ENCODE peak calls at places on chromosome 11, in five cellular contexts. O, M, F, H and G are unnamed samples.

GRCh38 chr11:123434262-123434661 is 4.2 kb downstream of the GRAMD1B start:
- DNase-seq in F (no peak), O (no peak), M (peak), H (no peak), G (no peak)

GRCh38 chr11:126393143-126393542 is 37.7 kb downstream of the ST3GAL4 start:
- DNase-seq in F (no peak), O (no peak), M (no peak), H (no peak), G (no peak)

GRCh38 chr11:109865558-109866186 is 227.5 kb upstream of the ZC3H12C start:
- DNase-seq in O (peak), H (peak), M (peak), F (peak), G (no peak)

GRCh38 chr11:18699848-18700261 is 1.3 kb downstream of the TMEM86A start:
- DNase-seq in O (peak), H (no peak), F (no peak), M (no peak), G (peak)

GRCh38 chr11:110972640-110973039 is 260.4 kb upstream of the ARHGAP20 start:
- DNase-seq in M (no peak), F (no peak), H (no peak), O (no peak), G (no peak)

GRCh38 chr11:134866215-134866614 is 454.2 kb upstream of the B3GAT1 start:
- DNase-seq in F (no peak), M (no peak), H (no peak), O (no peak), G (no peak)

GRCh38 chr11:58059011-58059358 is 28.2 kb downstream of the OR6Q1 start:
- DNase-seq in F (no peak), M (no peak), H (no peak), O (no peak), G (no peak)

GRCh38 chr11:25576320-25576719 is 755.6 kb upstream of the ANO3 start:
- DNase-seq in O (no peak), F (no peak), M (no peak), H (no peak), G (no peak)

GRCh38 chr11:91859666-91860065 is 365.0 kb upstream of the FAT3 start:
- DNase-seq in F (no peak), H (no peak), M (no peak), O (no peak), G (no peak)

GRCh38 chr11:123672568-123672967 is 18.1 kb upstream of the SCN3B start:
- DNase-seq in M (no peak), F (no peak), O (no peak), H (no peak), G (no peak)

GRCh38 chr11:133582731-133583130 is 50.4 kb upstream of the OPCML start:
- DNase-seq in M (no peak), H (no peak), F (no peak), O (no peak), G (no peak)

GRCh38 chr11:11152877-11153276 is 200.2 kb downstream of the CSNK2A3 start:
- DNase-seq in H (no peak), F (no peak), O (no peak), M (no peak), G (no peak)

GRCh38 chr11:46339816-46340215 is 7.4 kb upstream of the DGKZ start:
- DNase-seq in H (no peak), O (no peak), M (no peak), F (no peak), G (no peak)

GRCh38 chr11:116420770-116421528 is 351.8 kb downstream of the BUD13 start:
- DNase-seq in H (no peak), O (no peak), F (peak), M (no peak), G (no peak)

GRCh38 chr11:68998390-68998911 is 14.6 kb downstream of the MRGPRF start:
- DNase-seq in F (peak), H (no peak), M (no peak), O (peak), G (peak)

GRCh38 chr11:5596611-5597201 is at the start of gene TRIM6:
- DNase-seq in O (no peak), M (peak), F (no peak), H (no peak), G (peak)

GRCh38 chr11:60455531-60456042 is at the start of gene MS4A1:
- DNase-seq in H (no peak), F (no peak), M (no peak), O (no peak), G (no peak)

GRCh38 chr11:121451178-121451981 is 734 bp upstream of the SORL1 start:
- DNase-seq in H (no peak), O (no peak), M (peak), F (no peak), G (no peak)

GRCh38 chr11:44955019-44955738 is 4.5 kb upstream of the TP53I11 start:
- DNase-seq in O (no peak), M (peak), H (no peak), F (no peak), G (peak)

GRCh38 chr11:1231396-1232327 is 8.8 kb downstream of the MUC5B start:
- DNase-seq in M (no peak), O (no peak), F (no peak), H (no peak), G (peak)

GRCh38 chr11:17609536-17610401 is 62.7 kb downstream of the OTOG start:
- DNase-seq in H (no peak), M (no peak), F (no peak), O (no peak), G (no peak)

GRCh38 chr11:46285594-46286033 is 8.2 kb downstream of the CREB3L1 start:
- DNase-seq in H (no peak), M (no peak), O (no peak), F (no peak), G (no peak)

GRCh38 chr11:62217191-62217748 is 8.8 kb downstream of the SCGB2A1 start:
- DNase-seq in F (peak), O (no peak), H (no peak), M (no peak), G (no peak)

GRCh38 chr11:95739108-95739507 is 50.5 kb downstream of the FAM76B start:
- DNase-seq in H (no peak), O (no peak), F (no peak), M (no peak), G (no peak)

GRCh38 chr11:12224537-12224893 is 114.1 kb downstream of the MICAL2 start:
- DNase-seq in F (no peak), O (peak), M (peak), H (no peak), G (peak)

GRCh38 chr11:87082590-87082989 is 44.9 kb downstream of the TMEM135 start:
- DNase-seq in M (no peak), H (no peak), F (no peak), O (no peak), G (no peak)

GRCh38 chr11:18986744-18987143 is 47.5 kb upstream of the MRGPRX1 start:
- DNase-seq in O (no peak), H (no peak), M (no peak), F (no peak), G (no peak)

GRCh38 chr11:70073881-70074371 is 4.2 kb upstream of the ANO1 start:
- DNase-seq in F (no peak), M (peak), O (no peak), H (no peak), G (no peak)

GRCh38 chr11:35963911-35964310 is 20.0 kb downstream of the LDLRAD3 start:
- DNase-seq in O (no peak), F (no peak), H (no peak), M (no peak), G (no peak)

GRCh38 chr11:134290646-134291045 is 14.5 kb downstream of the GLB1L3 start:
- DNase-seq in M (no peak), H (no peak), F (no peak), O (no peak), G (no peak)